ENCODE peak calls at places on chromosome 1, in seven cellular contexts. W is GM12878, Y is K562, K is HCT116, A is SK-N-SH, H is HepG2, F is H1. E is an unnamed sample.
A peak's percentile ranks its signal among the peaks of the same experiment; 100 is the strongest.

GRCh38 chr1:51313268-51313852 is 17.0 kb downstream of the TTC39A start:
- DNase-seq in W (no peak), Y (peak; percentile 58), K (no peak), A (peak; percentile 46), H (no peak), F (no peak), E (no peak)

GRCh38 chr1:188423088-188423487 is 1594.3 kb downstream of the PLA2G4A start:
- DNase-seq in W (no peak), Y (no peak), K (no peak), A (no peak), H (no peak), F (no peak), E (no peak)

GRCh38 chr1:185644531-185644930 is 89.7 kb upstream of the HMCN1 start:
- DNase-seq in W (no peak), Y (no peak), K (no peak), A (no peak), H (no peak), F (no peak), E (no peak)

GRCh38 chr1:89001510-89001909 is 9.1 kb upstream of the KYAT3 start:
- DNase-seq in W (no peak), Y (no peak), K (no peak), A (no peak), H (no peak), F (no peak), E (no peak)

GRCh38 chr1:160576430-160576829 is 2.9 kb downstream of the CD84 start:
- DNase-seq in W (no peak), Y (no peak), K (no peak), A (no peak), H (no peak), F (no peak), E (no peak)

GRCh38 chr1:146049436-146049835 is 27.9 kb upstream of the HJV start:
- DNase-seq in W (no peak), Y (no peak), K (no peak), A (no peak), H (no peak), F (no peak), E (no peak)

GRCh38 chr1:93255222-93256079 is 74.9 kb downstream of the CCDC18 start:
- DNase-seq in W (no peak), Y (no peak), K (no peak), A (no peak), H (no peak), F (no peak), E (no peak)

GRCh38 chr1:223019236-223019635 is 123.8 kb downstream of the TLR5 start:
- DNase-seq in W (no peak), Y (no peak), K (no peak), A (no peak), H (no peak), F (no peak), E (peak; percentile 44)

GRCh38 chr1:70043806-70044205 is 161.6 kb downstream of the LRRC40 start:
- DNase-seq in W (no peak), Y (no peak), K (no peak), A (no peak), H (no peak), F (no peak), E (no peak)

GRCh38 chr1:11964656-11965055 is 15.6 kb upstream of the MFN2 start:
- DNase-seq in W (no peak), Y (no peak), K (no peak), A (no peak), H (no peak), F (no peak), E (no peak)

GRCh38 chr1:11245904-11246726 is 16.2 kb downstream of the MTOR start:
- DNase-seq in W (no peak), Y (no peak), K (no peak), A (no peak), H (no peak), F (no peak), E (no peak)

GRCh38 chr1:1440941-1441888 is 5.7 kb downstream of the VWA1 start:
- DNase-seq in W (no peak), Y (peak; percentile 94), K (no peak), A (peak; percentile 86), H (peak; percentile 41), F (no peak), E (no peak)

GRCh38 chr1:30623431-30623830 is 100.0 kb downstream of the MATN1 start:
- DNase-seq in W (no peak), Y (no peak), K (peak; percentile 12), A (no peak), H (no peak), F (no peak), E (no peak)

GRCh38 chr1:232950919-232951579 is 638 bp downstream of the NTPCR start:
- DNase-seq in W (no peak), Y (peak; percentile 57), K (no peak), A (peak; percentile 27), H (peak; percentile 24), F (no peak), E (peak; percentile 12)
- TF ChIP-seq JUND in W (no peak), Y (no peak), K (no peak), A (no peak), H (no peak), F (no peak), E (no peak)

GRCh38 chr1:66302184-66302742 is 231.7 kb upstream of the SGIP1 start:
- DNase-seq in W (no peak), Y (no peak), K (no peak), A (no peak), H (no peak), F (no peak), E (no peak)

GRCh38 chr1:66302810-66303209 is 231.1 kb upstream of the SGIP1 start:
- DNase-seq in W (no peak), Y (no peak), K (no peak), A (no peak), H (no peak), F (no peak), E (no peak)

GRCh38 chr1:66300986-66301451 is 232.9 kb upstream of the SGIP1 start:
- DNase-seq in W (peak; percentile 53), Y (no peak), K (no peak), A (no peak), H (no peak), F (no peak), E (no peak)

GRCh38 chr1:66298427-66298826 is 235.5 kb upstream of the SGIP1 start:
- DNase-seq in W (no peak), Y (no peak), K (peak; percentile 68), A (no peak), H (no peak), F (no peak), E (no peak)

GRCh38 chr1:66300280-66300973 is 233.5 kb upstream of the SGIP1 start:
- DNase-seq in W (no peak), Y (no peak), K (no peak), A (no peak), H (no peak), F (no peak), E (no peak)
- TF ChIP-seq JUND in W (no peak), Y (no peak), K (no peak), A (no peak), H (no peak), F (no peak), E (no peak)

GRCh38 chr1:59298710-59299346 is 1.9 kb downstream of the FGGY start:
- DNase-seq in W (no peak), Y (no peak), K (peak; percentile 77), A (no peak), H (peak; percentile 35), F (no peak), E (no peak)
- TF ChIP-seq JUND in W (no peak), Y (no peak), K (peak; percentile 54), A (peak; percentile 63), H (no peak), F (no peak), E (no peak)

GRCh38 chr1:198780376-198780775 is 141.5 kb downstream of the PTPRC start:
- DNase-seq in W (no peak), Y (no peak), K (no peak), A (no peak), H (no peak), F (no peak), E (no peak)
- TF ChIP-seq JUND in W (no peak), Y (no peak), K (no peak), A (no peak), H (no peak), F (no peak), E (no peak)

GRCh38 chr1:62676606-62677356 is 11.4 kb downstream of the DOCK7 start:
- DNase-seq in W (no peak), Y (no peak), K (no peak), A (no peak), H (no peak), F (no peak), E (peak; percentile 1)
- TF ChIP-seq JUND in W (no peak), Y (no peak), K (no peak), A (peak; percentile 48), H (no peak), F (no peak), E (no peak)

DNA sequence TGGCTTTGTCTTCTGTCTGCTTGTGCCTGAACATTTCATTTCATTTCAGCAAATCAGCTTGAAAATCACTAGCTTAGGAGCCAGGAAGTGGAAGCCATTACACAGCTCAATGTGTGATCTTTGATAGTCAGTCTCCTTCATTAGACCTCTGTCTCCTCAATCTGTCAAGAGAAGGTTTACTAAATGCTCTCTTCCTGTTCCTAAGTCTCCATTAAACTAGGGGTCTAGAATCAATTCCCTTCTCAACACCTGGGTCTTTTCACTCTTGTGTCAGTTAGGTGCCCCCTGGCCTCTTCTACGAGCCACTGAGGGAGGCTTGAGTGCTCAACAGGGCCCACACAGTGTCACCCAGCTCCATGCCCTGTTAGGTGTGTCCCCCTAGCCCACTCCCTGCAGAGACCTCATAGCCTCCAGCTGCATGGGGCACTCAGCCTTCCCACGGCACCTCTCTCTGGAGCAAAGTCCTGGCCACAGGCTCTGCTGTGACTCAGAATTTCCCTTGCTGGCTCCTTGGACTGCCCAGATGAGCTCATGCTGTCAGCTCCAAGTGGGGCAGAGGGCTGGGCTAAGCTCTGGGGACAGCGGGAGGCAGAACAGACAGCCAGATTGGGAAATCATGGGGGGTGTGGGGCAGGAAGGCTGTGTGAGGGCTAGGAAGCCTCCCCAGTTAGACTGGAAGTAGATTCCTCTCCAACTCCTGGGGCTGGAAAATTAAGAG is 115.7 kb upstream of the IPO9 start:
- DNase-seq in W (no peak), Y (no peak), K (peak; percentile 93), A (no peak), H (no peak), F (no peak), E (no peak)
- TF ChIP-seq JUND in W (no peak), Y (peak; percentile 91), K (no peak), A (peak; percentile 97), H (no peak), F (no peak), E (no peak)

GRCh38 chr1:151704246-151704645 is 12.4 kb downstream of the CELF3 start:
- DNase-seq in W (no peak), Y (no peak), K (no peak), A (no peak), H (no peak), F (no peak), E (no peak)
- TF ChIP-seq JUND in W (no peak), Y (no peak), K (no peak), A (no peak), H (no peak), F (no peak), E (no peak)

DNA sequence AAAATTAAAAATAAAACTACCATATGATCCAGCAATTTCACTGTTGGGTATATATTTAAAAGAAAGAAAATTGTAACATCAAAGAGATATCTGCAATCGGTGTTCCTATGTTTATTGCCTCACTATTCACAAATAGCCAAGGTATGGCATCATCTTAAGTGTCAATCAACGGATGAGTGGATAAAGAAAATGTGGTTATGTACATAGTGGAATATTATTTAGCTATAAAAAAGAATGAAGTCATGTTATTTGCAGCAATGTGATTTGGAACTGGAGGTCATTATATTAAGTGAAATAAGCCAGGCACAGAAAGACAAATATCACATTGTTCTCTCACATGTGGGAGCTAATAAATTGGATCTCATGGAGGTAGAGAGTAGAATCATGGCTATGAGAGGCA is 76.3 kb downstream of the RD3 start:
- DNase-seq in W (no peak), Y (no peak), K (no peak), A (no peak), H (no peak), F (no peak), E (no peak)
- TF ChIP-seq JUND in W (no peak), Y (no peak), K (no peak), A (no peak), H (no peak), F (no peak), E (no peak)